ENCODE peak calls at places on chromosome X, in seven cellular contexts. U is IMR-90, Y is DND-41, E is heart right ventricle, Z is Caco-2, M is H7, J is right cardiac atrium. X is an unnamed sample.

GRCh38 chrX:116246261-116246660 is 75.7 kb downstream of the AGTR2 start:
- DNase-seq in U (no peak), Y (no peak), E (no peak), Z (no peak), M (no peak), J (no peak), X (no peak)

GRCh38 chrX:77785746-77786548 is at the start of gene ATRX:
- DNase-seq in U (peak; percentile 79), Y (peak; percentile 83), E (peak; percentile 64), Z (peak; percentile 75), M (peak; percentile 80), J (peak; percentile 83), X (peak; percentile 82)

GRCh38 chrX:18981124-18981807 is 2.6 kb downstream of the PHKA2 start:
- DNase-seq in U (no peak), Y (no peak), E (no peak), Z (no peak), M (no peak), J (no peak), X (no peak)

GRCh38 chrX:155048997-155049619 is 21.8 kb downstream of the CMC4 start:
- DNase-seq in U (peak; percentile 55), Y (peak; percentile 55), E (no peak), Z (peak; percentile 51), M (peak; percentile 46), J (peak; percentile 62), X (no peak)

GRCh38 chrX:12984629-12985303 is 9.9 kb downstream of the TMSB4X start:
- DNase-seq in U (peak; percentile 35), Y (peak; percentile 81), E (no peak), Z (no peak), M (no peak), J (no peak), X (no peak)

GRCh38 chrX:7925867-7926472 is 1.2 kb downstream of the PNPLA4 start:
- DNase-seq in U (peak; percentile 63), Y (peak; percentile 71), E (peak; percentile 23), Z (peak; percentile 56), M (peak; percentile 64), J (peak; percentile 58), X (peak; percentile 19)

GRCh38 chrX:17032351-17032750 is 85.9 kb downstream of the REPS2 start:
- DNase-seq in U (no peak), Y (no peak), E (no peak), Z (no peak), M (no peak), J (no peak), X (peak; percentile 68)

GRCh38 chrX:154374361-154375155 is at the start of gene FLNA:
- DNase-seq in U (no peak), Y (no peak), E (peak; percentile 53), Z (peak; percentile 79), M (peak; percentile 82), J (peak; percentile 82), X (peak; percentile 41)

GRCh38 chrX:20487227-20487626 is 220.5 kb upstream of the RPS6KA3 start:
- DNase-seq in U (peak; percentile 24), Y (no peak), E (no peak), Z (no peak), M (no peak), J (no peak), X (no peak)

GRCh38 chrX:152895724-152896420 is 2.0 kb upstream of the ZNF185 start:
- DNase-seq in U (no peak), Y (no peak), E (no peak), Z (no peak), M (no peak), J (no peak), X (no peak)
- H3K4me3 ChIP-seq in U (no peak overlapping the region), Y (no peak overlapping the region), E (no peak overlapping the region), Z (no peak overlapping the region), M (no peak overlapping the region), J (no peak overlapping the region), X (no peak overlapping the region)

DNA sequence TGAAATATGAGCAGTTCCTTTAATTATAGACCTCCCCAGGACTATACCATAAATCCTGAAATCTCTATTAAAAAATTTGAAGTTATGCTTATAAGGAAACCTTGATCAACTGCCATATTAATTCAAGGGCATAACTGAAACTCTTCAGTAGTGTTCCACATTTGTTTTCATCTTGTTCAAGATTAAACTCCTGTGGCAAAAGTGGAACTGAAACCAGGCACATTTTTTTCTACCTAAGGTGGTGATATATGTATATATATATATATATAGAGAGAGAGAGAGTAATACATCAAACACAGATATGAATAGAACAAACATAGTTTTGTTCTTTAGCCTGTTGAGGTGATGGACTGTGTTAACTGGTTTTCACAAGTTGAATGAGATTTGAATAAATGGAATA is 287.9 kb downstream of the DACH2 start:
- DNase-seq in U (no peak), Y (no peak), E (no peak), Z (no peak), M (no peak), J (no peak), X (no peak)
- H3K4me3 ChIP-seq in U (no peak overlapping the region), Y (no peak overlapping the region), E (no peak overlapping the region), Z (no peak overlapping the region), M (no peak overlapping the region), J (no peak overlapping the region), X (no peak overlapping the region)

DNA sequence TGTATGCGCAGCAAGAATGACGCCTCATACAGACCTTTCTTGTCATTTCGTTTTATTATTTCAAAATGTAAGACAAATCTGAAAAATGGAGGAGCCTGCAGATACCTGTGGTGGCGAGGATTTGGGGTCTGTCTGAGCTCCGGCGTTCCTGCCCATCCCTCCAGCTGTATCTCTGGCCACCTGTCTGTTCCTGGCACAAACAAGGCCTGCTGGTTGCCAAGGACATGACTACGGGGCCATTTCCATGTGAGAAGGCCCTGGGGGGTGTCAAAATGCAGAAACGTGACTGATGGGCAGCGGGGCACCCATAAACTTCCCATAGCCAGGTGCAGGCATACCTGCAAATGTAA is 591 bp upstream of the TSPAN7 start:
- DNase-seq in U (no peak), Y (no peak), E (no peak), Z (no peak), M (no peak), J (no peak), X (no peak)
- H3K4me3 ChIP-seq in U (peak overlapping the region; percentile 47), Y (peak overlapping the region; percentile 59), E (peak overlapping the region; percentile 62), Z (peak overlapping the region; percentile 41), M (peak overlapping the region; percentile 43), J (peak overlapping the region; percentile 91), X (peak overlapping the region; percentile 53)

DNA sequence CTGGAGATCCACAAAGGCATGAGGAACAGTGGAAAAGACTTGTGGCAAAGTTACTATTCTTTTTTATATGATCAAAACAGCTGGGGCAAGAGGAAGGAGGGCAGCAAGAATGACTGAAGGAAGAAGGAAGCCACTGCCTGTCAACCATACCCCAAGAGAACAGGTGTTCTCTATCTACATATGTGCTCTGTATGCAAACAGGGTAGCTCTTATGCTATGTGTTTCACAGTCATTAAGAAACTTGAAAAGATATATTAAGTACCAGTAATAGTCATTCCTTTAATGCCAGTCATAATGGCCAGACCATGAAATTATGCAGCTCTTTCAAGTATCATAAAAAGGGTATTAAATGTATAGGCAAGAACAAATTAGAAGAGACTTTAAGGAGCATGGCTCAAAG is 363.9 kb downstream of the KLHL13 start:
- DNase-seq in U (no peak), Y (no peak), E (no peak), Z (no peak), M (no peak), J (no peak), X (no peak)
- H3K4me3 ChIP-seq in U (no peak overlapping the region), Y (no peak overlapping the region), E (no peak overlapping the region), Z (no peak overlapping the region), M (no peak overlapping the region), J (no peak overlapping the region), X (no peak overlapping the region)

GRCh38 chrX:46791927-46792825 is 33.3 kb upstream of the SLC9A7 start:
- DNase-seq in U (peak; percentile 92), Y (no peak), E (no peak), Z (no peak), M (peak; percentile 17), J (no peak), X (no peak)

GRCh38 chrX:46796574-46797191 is 37.8 kb upstream of the SLC9A7 start:
- DNase-seq in U (peak; percentile 64), Y (peak; percentile 69), E (peak; percentile 65), Z (peak; percentile 80), M (peak; percentile 37), J (peak; percentile 89), X (peak; percentile 75)

GRCh38 chrX:46793386-46794143 is 34.6 kb upstream of the SLC9A7 start:
- DNase-seq in U (no peak), Y (no peak), E (no peak), Z (no peak), M (no peak), J (no peak), X (no peak)

GRCh38 chrX:46788902-46789301 is 30.0 kb upstream of the SLC9A7 start:
- DNase-seq in U (peak; percentile 65), Y (no peak), E (no peak), Z (no peak), M (no peak), J (no peak), X (no peak)

DNA sequence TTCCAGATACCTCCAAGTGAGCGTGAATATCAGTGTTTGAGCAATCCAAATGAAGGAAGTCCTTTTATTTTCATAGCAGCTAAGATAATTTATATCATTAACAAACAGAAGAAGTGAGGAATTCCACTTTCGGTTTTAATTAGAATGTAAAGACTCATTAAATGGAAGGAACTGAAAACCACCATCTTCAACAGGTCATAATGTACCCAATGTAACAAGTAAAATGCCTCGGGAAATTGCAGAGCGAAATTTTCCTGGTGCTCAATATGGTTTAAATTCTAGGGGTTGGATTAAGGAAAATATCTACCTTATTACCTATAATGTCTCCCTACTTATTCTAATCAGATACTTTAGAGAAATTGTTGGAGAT is 33.9 kb upstream of the SLC9A7 start:
- DNase-seq in U (no peak), Y (no peak), E (no peak), Z (no peak), M (no peak), J (no peak), X (no peak)
- H3K4me3 ChIP-seq in U (no peak overlapping the region), Y (no peak overlapping the region), E (no peak overlapping the region), Z (no peak overlapping the region), M (no peak overlapping the region), J (no peak overlapping the region), X (no peak overlapping the region)

DNA sequence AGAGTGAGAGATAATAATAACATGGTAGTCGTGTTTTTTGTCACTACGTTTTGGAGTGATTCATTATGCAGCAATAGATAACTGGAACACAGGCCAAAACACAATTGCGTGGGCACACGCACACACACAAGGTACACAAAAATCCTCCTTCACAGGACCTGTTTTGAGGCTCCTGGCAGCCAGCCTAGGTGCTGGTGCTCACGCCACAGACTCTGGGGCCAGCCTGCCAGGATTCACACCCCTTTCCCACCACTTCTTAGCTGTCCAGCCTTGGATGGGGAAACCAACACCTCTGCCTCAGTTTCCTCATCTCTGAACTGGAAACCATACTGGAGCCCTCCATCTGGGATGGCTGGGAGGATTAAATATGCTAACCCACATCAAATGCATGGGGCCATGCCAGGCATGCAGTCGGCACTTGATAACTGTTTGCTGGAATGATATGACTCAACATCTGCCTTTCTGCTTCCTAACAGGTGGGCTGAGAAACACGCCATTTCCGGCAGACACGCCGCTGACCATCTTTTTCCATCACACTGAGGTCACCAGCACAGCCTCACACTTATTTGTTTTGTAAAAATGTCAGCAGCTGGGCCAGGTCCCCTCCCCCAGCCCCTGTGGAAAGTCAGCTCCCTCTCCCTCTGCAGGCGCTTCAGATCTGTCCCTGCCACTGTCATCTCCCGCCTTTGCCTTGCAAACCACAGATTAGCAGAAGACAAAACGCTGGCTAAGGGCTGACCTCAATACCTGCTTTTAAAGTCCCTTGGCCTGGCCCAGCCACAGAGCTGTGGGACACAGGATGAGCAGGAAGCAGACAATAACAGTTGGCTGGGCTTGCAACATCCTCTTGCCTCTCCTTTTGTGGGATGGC is 237.5 kb downstream of the BCOR start:
- DNase-seq in U (peak; percentile 91), Y (peak; percentile 79), E (no peak), Z (no peak), M (peak; percentile 79), J (peak; percentile 63), X (no peak)
- H3K4me3 ChIP-seq in U (no peak overlapping the region), Y (no peak overlapping the region), E (no peak overlapping the region), Z (no peak overlapping the region), M (no peak overlapping the region), J (no peak overlapping the region), X (no peak overlapping the region)